ENCODE peak calls at places on chromosomes 12 and 14, in seven cellular contexts. W, F, P, N, S, Y and M are unnamed samples.

GRCh38 chr12:45407188-45407850 is 191.4 kb downstream of the ANO6 start:
- DNase-seq in S (peak; percentile 67), P (no peak), F (no peak), W (no peak), N (no peak), Y (no peak), M (peak; percentile 35)

GRCh38 chr14:75399819-75400678 is 27.8 kb upstream of the JDP2 start:
- DNase-seq in N (peak; percentile 97), Y (peak; percentile 100), F (no peak), S (peak; percentile 93), P (peak; percentile 94), W (no peak), M (peak; percentile 56)

GRCh38 chr12:7709969-7710368 is 1.3 kb upstream of the DPPA3 start:
- DNase-seq in Y (no peak), F (no peak), N (no peak), W (no peak), P (no peak), S (no peak), M (no peak)

GRCh38 chr14:105927094-105927475 is 400.7 kb downstream of the TMEM121 start:
- DNase-seq in Y (no peak), P (no peak), F (no peak), W (no peak), N (no peak), S (peak; percentile 31), M (no peak)

GRCh38 chr12:8038659-8039114 is 6.2 kb downstream of the FOXJ2 start:
- DNase-seq in S (no peak), F (no peak), N (no peak), Y (peak; percentile 70), P (peak; percentile 56), W (peak; percentile 31), M (peak; percentile 51)

GRCh38 chr14:55454264-55455151 is 14.1 kb upstream of the TBPL2 start:
- DNase-seq in F (no peak), S (no peak), P (no peak), N (peak; percentile 96), W (no peak), Y (peak; percentile 60), M (peak; percentile 92)

GRCh38 chr12:54277823-54278276 is 2.1 kb downstream of the CBX5 start:
- DNase-seq in P (no peak), F (no peak), S (no peak), Y (no peak), N (peak; percentile 38), W (no peak), M (peak; percentile 54)

GRCh38 chr12:52914722-52915121 is 9.8 kb upstream of the KRT8 start:
- DNase-seq in N (no peak), W (no peak), Y (no peak), P (no peak), F (no peak), S (no peak), M (no peak)

GRCh38 chr12:91423336-91424050 is 240.9 kb upstream of the DCN start:
- DNase-seq in Y (no peak), P (no peak), F (no peak), N (no peak), W (no peak), S (no peak), M (no peak)

GRCh38 chr14:21350539-21350938 is 33.3 kb downstream of the SUPT16H start:
- DNase-seq in N (no peak), Y (no peak), P (no peak), S (no peak), W (no peak), F (no peak), M (no peak)

GRCh38 chr12:104602426-104602825 is 145.7 kb downstream of the CHST11 start:
- DNase-seq in W (no peak), N (no peak), Y (no peak), S (no peak), F (no peak), P (no peak), M (no peak)

GRCh38 chr12:94621662-94622359 is 28.5 kb downstream of the TMCC3 start:
- DNase-seq in S (no peak), Y (peak; percentile 42), N (peak; percentile 84), P (no peak), F (peak; percentile 83), W (no peak), M (peak; percentile 23)

GRCh38 chr12:122508163-122508562 is 7.4 kb upstream of the ZCCHC8 start:
- DNase-seq in F (no peak), Y (no peak), N (no peak), S (no peak), P (no peak), W (no peak), M (no peak)

GRCh38 chr12:54661048-54661447 is 12.9 kb upstream of the DCD start:
- DNase-seq in S (no peak), N (no peak), W (no peak), Y (no peak), P (no peak), F (no peak), M (no peak)

GRCh38 chr14:54768501-54768900 is 134.1 kb downstream of the GCH1 start:
- DNase-seq in F (no peak), N (no peak), P (no peak), S (no peak), Y (no peak), W (no peak), M (no peak)

GRCh38 chr12:9347328-9348127 is 139.3 kb upstream of the PZP start:
- DNase-seq in W (no peak), F (no peak), P (no peak), Y (no peak), N (no peak), S (no peak), M (peak; percentile 23)

GRCh38 chr14:105026789-105027563 is 6.1 kb upstream of the CDCA4 start:
- DNase-seq in F (no peak), W (no peak), N (peak; percentile 86), P (no peak), S (no peak), Y (no peak), M (peak; percentile 58)

DNA sequence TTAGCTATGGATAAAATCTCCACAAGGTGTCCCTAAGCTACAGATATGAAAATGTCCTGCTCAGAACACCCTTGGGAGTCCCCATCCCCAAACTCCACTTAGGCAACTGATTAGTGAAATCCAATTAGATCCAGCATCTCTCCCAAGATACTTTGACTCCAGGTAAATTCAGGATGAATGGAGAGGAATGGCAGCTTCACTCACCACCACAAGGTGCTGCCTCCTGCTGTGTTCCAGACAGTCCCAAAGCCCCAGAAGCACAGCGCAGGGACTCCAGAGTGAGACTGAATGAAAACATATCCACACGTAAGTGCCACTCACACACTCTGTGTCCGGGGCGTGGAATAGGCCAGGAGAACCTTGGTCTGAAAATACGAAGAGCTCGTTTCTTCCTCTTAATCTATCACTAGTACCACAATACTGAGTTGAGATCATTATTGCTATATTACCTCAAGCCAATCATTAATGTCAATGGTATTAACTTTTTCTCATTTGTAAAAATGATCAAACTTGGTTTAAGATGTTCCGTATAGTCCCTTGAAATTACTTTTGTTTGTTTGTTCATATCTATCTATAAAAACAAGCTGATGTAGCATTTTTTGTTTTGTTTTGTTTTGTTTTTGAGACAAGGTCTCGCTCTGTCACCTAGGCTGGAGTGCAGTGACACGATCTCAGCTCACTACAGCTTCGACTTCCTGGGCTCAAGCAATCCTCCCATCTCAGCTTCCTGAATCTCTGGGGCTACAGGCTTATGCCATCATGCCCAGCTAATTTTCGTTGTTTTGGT is 70.0 kb upstream of the BICD1 start:
- DNase-seq in F (no peak), W (no peak), P (no peak), N (no peak), Y (no peak), S (no peak), M (no peak)
- TF ChIP-seq CTCF in F (no peak), W (no peak), P (no peak), N (peak; percentile 13), Y (no peak), S (no peak), M (no peak)

DNA sequence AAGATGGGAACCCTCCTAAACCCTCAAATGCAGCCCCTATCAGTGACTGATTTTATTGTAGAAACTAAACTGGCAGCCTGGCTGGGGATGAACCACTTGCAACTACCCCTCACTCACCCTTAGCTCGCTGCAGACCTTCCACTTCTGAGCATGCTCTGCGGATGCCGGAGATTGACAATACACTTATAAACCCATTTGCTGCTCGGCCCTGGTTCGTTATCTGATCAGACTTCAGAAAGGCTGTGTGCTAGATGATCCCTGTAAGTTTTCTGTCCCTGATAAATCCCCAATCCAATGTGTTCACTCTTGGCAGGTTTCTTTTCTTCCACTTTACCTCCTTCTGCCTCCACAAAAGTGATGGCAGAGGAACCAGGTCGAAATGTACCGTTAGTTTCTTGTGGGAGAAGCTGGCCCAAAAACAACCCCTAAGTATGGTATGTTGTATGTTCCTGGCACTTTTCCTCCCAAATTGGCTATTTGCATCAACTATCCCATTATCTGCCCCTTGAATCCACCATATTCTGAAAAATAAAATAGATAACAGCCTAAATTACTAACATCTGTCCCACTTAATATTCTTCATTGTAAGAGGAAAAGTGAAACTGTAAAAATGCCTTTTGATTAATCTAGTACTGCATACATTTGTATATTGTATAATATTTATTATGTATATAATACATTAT is 18.8 kb downstream of the RPH3A start:
- DNase-seq in S (no peak), Y (no peak), P (no peak), N (no peak), F (no peak), W (no peak), M (no peak)
- H3K4me3 ChIP-seq in S (no peak overlapping the region), Y (no peak overlapping the region), P (no peak overlapping the region), N (no peak overlapping the region), F (no peak overlapping the region), W (no peak overlapping the region), M (no peak overlapping the region)

DNA sequence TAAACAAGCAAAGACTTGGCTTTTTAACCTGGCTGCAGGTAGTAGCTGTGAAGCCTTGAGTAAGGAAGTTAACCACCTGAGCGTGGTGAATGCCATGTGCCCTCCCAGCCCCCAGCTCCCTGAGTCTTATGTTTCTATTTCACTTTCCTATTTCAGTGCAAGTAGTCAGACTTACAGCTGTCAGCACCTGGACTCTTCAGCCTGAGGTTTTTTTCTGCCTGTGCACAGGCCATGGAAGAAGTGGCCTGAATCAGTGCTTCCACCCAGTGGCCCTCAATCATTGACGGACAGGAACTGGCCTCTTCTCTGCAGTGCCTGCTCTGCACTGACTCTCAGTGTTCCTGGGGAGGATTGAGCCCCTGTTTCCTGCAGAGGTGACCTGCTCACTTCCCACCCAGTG is 796.4 kb downstream of the MED13L start:
- DNase-seq in W (no peak), N (peak; percentile 7), S (no peak), Y (no peak), P (no peak), F (peak; percentile 67), M (peak; percentile 11)
- TF ChIP-seq CTCF in W (no peak), N (no peak), S (no peak), Y (no peak), P (no peak), F (peak; percentile 27), M (no peak)

GRCh38 chr12:46553911-46554310 is 181.3 kb upstream of the SLC38A2 start:
- DNase-seq in N (peak; percentile 27), S (no peak), W (no peak), Y (no peak), F (no peak), P (no peak), M (no peak)

GRCh38 chr12:46556820-46557524 is 184.4 kb upstream of the SLC38A2 start:
- DNase-seq in F (no peak), N (peak; percentile 96), P (no peak), W (no peak), S (no peak), Y (peak; percentile 25), M (peak; percentile 66)

GRCh38 chr12:46554461-46554860 is 181.9 kb upstream of the SLC38A2 start:
- DNase-seq in N (no peak), W (no peak), P (no peak), F (no peak), Y (no peak), S (no peak), M (no peak)

GRCh38 chr12:46556105-46556559 is 183.6 kb upstream of the SLC38A2 start:
- DNase-seq in Y (no peak), W (no peak), P (no peak), S (no peak), N (peak; percentile 93), F (peak; percentile 58), M (peak; percentile 93)

GRCh38 chr12:46555379-46555778 is 182.8 kb upstream of the SLC38A2 start:
- DNase-seq in N (peak; percentile 59), S (no peak), W (no peak), Y (no peak), F (peak; percentile 15), P (no peak), M (peak; percentile 85)
- H3K4me3 ChIP-seq in N (peak overlapping the region; percentile 41), S (no peak overlapping the region), W (no peak overlapping the region), Y (peak overlapping the region; percentile 40), F (peak overlapping the region; percentile 26), P (no peak overlapping the region), M (no peak overlapping the region)